ENCODE peak calls at places on chromosome 12, in ten cellular contexts. D, S, A, C, T, J, U, L, Q and I are unnamed samples.

GRCh38 chr12:690466-690865 is 27.2 kb upstream of the NINJ2 start:
- DNase-seq in J (peak; percentile 37), U (no peak), C (no peak), D (no peak), Q (no peak), S (no peak), A (no peak), T (peak; percentile 55), L (no peak), I (no peak)

GRCh38 chr12:114682101-114682919 is 1.7 kb downstream of the TBX3 start:
- DNase-seq in S (no peak), T (peak; percentile 12), C (no peak), D (no peak), U (no peak), J (no peak), Q (no peak), L (no peak), A (no peak), I (no peak)

GRCh38 chr12:74782086-74782485 is 244.5 kb downstream of the ATXN7L3B start:
- DNase-seq in T (no peak), J (no peak), L (no peak), C (no peak), D (no peak), U (no peak), A (no peak), Q (no peak), S (no peak), I (no peak)

GRCh38 chr12:8668441-8668840 is 5.8 kb upstream of the MFAP5 start:
- DNase-seq in L (no peak), T (no peak), D (no peak), C (no peak), A (no peak), J (no peak), S (no peak), U (no peak), Q (no peak), I (no peak)

GRCh38 chr12:68675098-68675842 is 11.5 kb upstream of the NUP107 start:
- DNase-seq in T (peak; percentile 43), U (no peak), Q (no peak), A (no peak), L (no peak), S (no peak), D (no peak), J (peak; percentile 30), C (peak; percentile 78), I (no peak)

GRCh38 chr12:93146278-93146939 is 217.3 kb upstream of the EEA1 start:
- DNase-seq in D (no peak), C (no peak), A (peak; percentile 74), J (no peak), L (peak; percentile 72), Q (no peak), U (peak; percentile 64), S (no peak), T (no peak), I (no peak)

GRCh38 chr12:54744590-54744989 is 96.4 kb upstream of the DCD start:
- DNase-seq in A (no peak), Q (no peak), L (no peak), T (no peak), D (no peak), J (no peak), U (no peak), C (no peak), S (no peak), I (no peak)

GRCh38 chr12:41274643-41275042 is 86.5 kb downstream of the PDZRN4 start:
- DNase-seq in J (no peak), T (no peak), S (no peak), L (no peak), C (no peak), U (no peak), D (no peak), Q (no peak), A (no peak), I (no peak)

GRCh38 chr12:2163172-2163927 is 110.6 kb downstream of the CACNA1C start:
- DNase-seq in A (peak; percentile 98), Q (peak; percentile 50), C (no peak), T (no peak), U (peak; percentile 98), J (no peak), L (peak; percentile 98), S (no peak), D (peak; percentile 78), I (no peak)

GRCh38 chr12:89947437-89948265 is 239.0 kb upstream of the ATP2B1 start:
- DNase-seq in J (no peak), C (no peak), T (peak; percentile 13), A (peak; percentile 90), L (peak; percentile 96), Q (no peak), U (peak; percentile 95), S (no peak), D (no peak), I (no peak)

GRCh38 chr12:121975029-121975428 is 46.7 kb upstream of the BCL7A start:
- DNase-seq in D (no peak), C (no peak), S (no peak), T (no peak), U (no peak), J (peak; percentile 30), Q (no peak), L (no peak), A (no peak), I (peak; percentile 12)

GRCh38 chr12:3753549-3754284 is 808 bp upstream of the CRACR2A start:
- DNase-seq in C (no peak), U (no peak), S (no peak), T (no peak), L (peak; percentile 54), J (no peak), Q (no peak), A (peak; percentile 59), D (peak; percentile 40), I (no peak)

DNA sequence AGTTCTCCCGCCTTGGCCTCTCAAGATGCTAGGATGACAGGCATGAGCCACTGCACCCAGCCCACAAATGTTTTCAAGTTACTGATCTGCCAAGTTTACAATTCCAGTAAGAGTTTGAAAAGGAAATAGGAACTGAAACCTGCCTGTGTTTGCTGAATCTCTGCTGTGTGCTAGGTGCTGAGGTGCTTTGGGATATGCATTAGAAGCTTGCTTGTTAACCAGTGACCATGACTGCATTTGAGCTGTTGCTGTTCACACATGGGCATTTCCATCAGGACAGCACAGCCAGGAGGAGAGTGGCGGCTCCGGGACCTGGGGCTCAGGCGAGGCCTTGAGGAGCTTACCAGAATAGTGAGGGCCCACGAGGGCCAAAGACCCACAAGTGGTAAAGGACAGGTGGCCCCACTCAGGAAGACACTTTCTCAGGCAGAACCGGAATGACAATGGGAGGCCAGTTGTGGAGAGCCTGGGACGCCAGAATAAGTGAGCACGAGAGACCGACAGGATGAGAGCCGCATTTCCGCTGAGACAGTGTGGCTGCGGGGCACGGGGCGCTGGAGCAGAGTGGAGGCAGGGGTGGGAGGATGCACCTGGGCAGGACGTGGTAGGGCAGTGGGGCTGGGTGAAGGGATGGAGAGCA is 54.5 kb upstream of the MMP17 start:
- DNase-seq in Q (no peak), U (no peak), D (no peak), C (peak; percentile 85), L (no peak), J (no peak), T (peak; percentile 69), A (no peak), S (no peak), I (peak; percentile 84)
- H3K36me3 ChIP-seq in Q (peaks cover 9% of the 10 kb centered on the region), U (peaks cover 38% of the 10 kb centered on the region), D (peaks cover 42% of the 10 kb centered on the region), C (peaks cover 61% of the 10 kb centered on the region), L (peaks cover 15% of the 10 kb centered on the region), J (peaks cover 6% of the 10 kb centered on the region), T (peaks cover 19% of the 10 kb centered on the region), A (peaks cover 39% of the 10 kb centered on the region), S (peaks cover 78% of the 10 kb centered on the region), I (peaks cover 6% of the 10 kb centered on the region)

GRCh38 chr12:52026267-52026666 is 19.5 kb downstream of the TAMALIN start:
- DNase-seq in Q (no peak), D (no peak), J (no peak), A (no peak), L (no peak), S (no peak), U (no peak), T (no peak), C (no peak), I (no peak)
- H3K4me3 ChIP-seq in Q (no peak overlapping the region), D (peak overlapping the region; percentile 67), J (no peak overlapping the region), A (no peak overlapping the region), L (no peak overlapping the region), S (no peak overlapping the region), U (no peak overlapping the region), T (peak overlapping the region; percentile 48), C (no peak overlapping the region), I (no peak overlapping the region)

GRCh38 chr12:32727237-32727636 is 28.5 kb downstream of the YARS2 start:
- DNase-seq in L (no peak), J (no peak), Q (no peak), D (no peak), U (no peak), T (peak; percentile 8), A (peak; percentile 8), C (no peak), S (no peak), I (no peak)

DNA sequence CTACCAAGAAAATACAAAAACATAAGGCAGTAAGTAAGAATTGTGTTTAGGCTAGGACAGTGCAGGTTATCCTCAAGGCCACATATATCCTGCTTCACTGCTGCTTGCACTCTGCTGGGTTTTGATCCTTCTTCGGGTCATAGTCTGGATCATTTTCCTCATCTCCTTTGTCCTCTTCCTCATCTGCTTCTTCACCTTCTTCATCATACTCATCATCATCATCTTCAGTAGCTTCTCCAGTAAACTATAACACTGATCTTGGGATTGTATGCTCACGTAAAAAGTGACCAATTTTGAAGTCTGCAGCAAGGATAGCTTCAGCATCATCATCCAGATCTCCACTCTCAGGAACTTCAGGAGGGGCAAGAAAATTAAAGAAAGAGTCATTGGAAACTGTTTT is 29.4 kb downstream of the YARS2 start:
- DNase-seq in S (no peak), L (no peak), J (no peak), Q (no peak), U (no peak), D (no peak), T (no peak), C (no peak), A (no peak), I (no peak)
- H3K36me3 ChIP-seq in S (peaks cover 83% of the 10 kb centered on the region), L (peaks cover 2% of the 10 kb centered on the region), J (peaks cover 11% of the 10 kb centered on the region), Q (no peaks in the 10 kb centered on the region), U (peaks cover 19% of the 10 kb centered on the region), D (peaks cover 73% of the 10 kb centered on the region), T (peaks cover 11% of the 10 kb centered on the region), C (peaks cover 51% of the 10 kb centered on the region), A (peaks cover 29% of the 10 kb centered on the region), I (peaks cover 6% of the 10 kb centered on the region)

GRCh38 chr12:110546339-110546738 is 36.8 kb downstream of the PPTC7 start:
- DNase-seq in D (no peak), U (peak; percentile 94), C (no peak), A (peak; percentile 83), S (no peak), J (no peak), L (peak; percentile 93), T (no peak), Q (no peak), I (no peak)

GRCh38 chr12:110548678-110549077 is 34.4 kb downstream of the PPTC7 start:
- DNase-seq in A (no peak), Q (no peak), J (no peak), C (no peak), U (peak; percentile 79), D (no peak), L (peak; percentile 43), T (no peak), S (no peak), I (no peak)

GRCh38 chr12:110550981-110551380 is 32.1 kb downstream of the PPTC7 start:
- DNase-seq in C (no peak), A (no peak), J (no peak), S (no peak), U (no peak), T (no peak), Q (no peak), D (no peak), L (no peak), I (no peak)

GRCh38 chr12:110547090-110547489 is 36.0 kb downstream of the PPTC7 start:
- DNase-seq in C (no peak), S (no peak), L (no peak), D (no peak), A (no peak), U (no peak), T (no peak), J (no peak), Q (no peak), I (no peak)

GRCh38 chr12:110549716-110550115 is 33.4 kb downstream of the PPTC7 start:
- DNase-seq in L (no peak), T (no peak), Q (no peak), U (no peak), C (no peak), J (no peak), A (no peak), S (no peak), D (no peak), I (no peak)
- H3K4me3 ChIP-seq in L (no peak overlapping the region), T (no peak overlapping the region), Q (no peak overlapping the region), U (no peak overlapping the region), C (no peak overlapping the region), J (no peak overlapping the region), A (no peak overlapping the region), S (no peak overlapping the region), D (no peak overlapping the region), I (no peak overlapping the region)